ENCODE peak calls at places on chromosomes 13 and 19, in nine cellular contexts. M, B, P, N, K, T, Y, U and Z are unnamed samples.

GRCh38 chr13:78601886-78602560 is 1.3 kb downstream of the POU4F1 start:
- DNase-seq in M (no peak), B (no peak), P (no peak), N (no peak), K (no peak), T (no peak), Y (no peak), U (no peak), Z (no peak)

GRCh38 chr19:1237754-1238372 is at the start of gene CBARP:
- DNase-seq in M (no peak), B (no peak), P (no peak), N (peak; percentile 54), K (peak; percentile 44), T (no peak), Y (no peak), U (no peak), Z (peak; percentile 74)

GRCh38 chr13:35789335-35790166 is 313.1 kb upstream of the MAB21L1 start:
- DNase-seq in M (peak; percentile 51), B (peak; percentile 61), P (no peak), N (no peak), K (no peak), T (no peak), Y (no peak), U (no peak), Z (peak; percentile 24)

GRCh38 chr13:27980280-27980998 is 8.1 kb downstream of the URAD start:
- DNase-seq in M (no peak), B (no peak), P (no peak), N (peak; percentile 76), K (no peak), T (no peak), Y (no peak), U (no peak), Z (no peak)

GRCh38 chr19:16051254-16052025 is 24.9 kb upstream of the TPM4 start:
- DNase-seq in M (peak; percentile 63), B (no peak), P (no peak), N (peak; percentile 45), K (no peak), T (no peak), Y (no peak), U (no peak), Z (peak; percentile 41)

GRCh38 chr19:10701955-10702307 is 692 bp downstream of the QTRT1 start:
- DNase-seq in M (peak; percentile 92), B (no peak), P (no peak), N (no peak), K (no peak), T (no peak), Y (no peak), U (no peak), Z (peak; percentile 59)

GRCh38 chr19:54183431-54183830 is 5.9 kb downstream of the MBOAT7 start:
- DNase-seq in M (no peak), B (no peak), P (no peak), N (no peak), K (no peak), T (no peak), Y (no peak), U (no peak), Z (no peak)

GRCh38 chr19:11736696-11737095 is 2.0 kb downstream of the ZNF823 start:
- DNase-seq in M (peak; percentile 99), B (peak; percentile 33), P (peak; percentile 22), N (peak; percentile 50), K (peak; percentile 19), T (peak; percentile 40), Y (no peak), U (no peak), Z (peak; percentile 56)

GRCh38 chr19:16202320-16203255 is 4.9 kb downstream of the AP1M1 start:
- DNase-seq in M (no peak), B (no peak), P (no peak), N (peak; percentile 30), K (no peak), T (no peak), Y (no peak), U (no peak), Z (no peak)

GRCh38 chr13:20997301-20998061 is 63.9 kb downstream of the LATS2 start:
- DNase-seq in M (no peak), B (peak; percentile 98), P (peak; percentile 30), N (no peak), K (no peak), T (no peak), Y (no peak), U (no peak), Z (peak; percentile 10)

GRCh38 chr13:114145722-114146121 is 13.3 kb upstream of the RASA3 start:
- DNase-seq in M (no peak), B (no peak), P (no peak), N (peak; percentile 39), K (no peak), T (no peak), Y (no peak), U (no peak), Z (no peak)

GRCh38 chr13:79477968-79478367 is 3.0 kb upstream of the NDFIP2 start:
- DNase-seq in M (no peak), B (no peak), P (no peak), N (no peak), K (no peak), T (no peak), Y (no peak), U (no peak), Z (no peak)

GRCh38 chr19:33000510-33000909 is 28.5 kb downstream of the FAAP24 start:
- DNase-seq in M (no peak), B (no peak), P (no peak), N (no peak), K (no peak), T (no peak), Y (no peak), U (no peak), Z (no peak)

GRCh38 chr13:41465215-41465907 is 8.0 kb downstream of the RGCC start:
- DNase-seq in M (peak; percentile 93), B (peak; percentile 94), P (peak; percentile 74), N (peak; percentile 95), K (no peak), T (peak; percentile 88), Y (no peak), U (peak; percentile 24), Z (peak; percentile 67)
- TF ChIP-seq POLR2A in M (no peak), B (no peak), P (no peak), N (no peak), K (no peak), T (peak; percentile 81), Y (no peak), U (no peak), Z (no peak)

DNA sequence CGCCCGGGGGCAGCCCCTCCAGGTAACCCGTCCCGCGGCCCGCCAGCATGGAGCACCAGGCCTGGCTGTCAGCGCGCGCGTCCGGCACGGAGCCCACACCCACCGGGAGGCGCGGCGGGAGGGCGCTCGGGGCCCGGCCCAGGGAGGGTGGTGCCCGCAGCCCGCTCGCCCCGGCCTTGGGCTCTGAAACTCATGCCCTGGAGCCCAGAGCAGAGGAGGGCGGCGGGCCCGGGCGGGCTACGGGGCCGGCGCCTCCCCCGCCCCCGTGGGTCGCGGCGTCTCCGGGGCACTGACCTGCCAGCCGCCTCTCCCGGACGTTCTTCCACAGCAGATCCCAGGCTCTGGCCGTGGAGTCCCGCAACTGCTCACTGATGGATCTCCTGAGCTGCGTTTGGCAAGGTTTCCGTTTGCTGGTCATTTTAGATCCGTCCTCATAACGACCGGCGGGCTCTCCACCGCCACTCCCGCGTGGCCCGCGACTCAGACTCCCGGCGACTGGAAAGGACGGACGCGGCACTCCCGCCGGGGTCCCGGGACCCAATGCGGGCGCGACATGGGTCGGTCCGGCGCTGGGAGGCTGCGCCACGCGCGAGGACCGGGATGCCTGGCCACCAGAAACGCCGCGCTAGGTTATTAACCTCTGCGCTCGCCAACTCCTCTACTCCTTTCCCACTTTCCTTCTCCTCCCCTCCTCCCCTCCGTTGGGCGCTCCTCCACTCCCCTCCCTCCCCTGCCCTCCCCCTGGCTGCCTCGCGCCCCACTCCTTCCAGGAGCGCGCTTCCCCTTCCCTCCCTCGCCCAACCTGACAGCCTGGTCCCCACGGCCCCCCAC is 64.7 kb upstream of the STARD13 start:
- DNase-seq in M (no peak), B (peak; percentile 39), P (peak; percentile 26), N (peak; percentile 54), K (peak; percentile 70), T (no peak), Y (peak; percentile 41), U (no peak), Z (peak; percentile 36)
- TF ChIP-seq POLR2A in M (no peak), B (no peak), P (no peak), N (no peak), K (peak; percentile 20), T (no peak), Y (peak; percentile 37), U (peak; percentile 45), Z (no peak)

DNA sequence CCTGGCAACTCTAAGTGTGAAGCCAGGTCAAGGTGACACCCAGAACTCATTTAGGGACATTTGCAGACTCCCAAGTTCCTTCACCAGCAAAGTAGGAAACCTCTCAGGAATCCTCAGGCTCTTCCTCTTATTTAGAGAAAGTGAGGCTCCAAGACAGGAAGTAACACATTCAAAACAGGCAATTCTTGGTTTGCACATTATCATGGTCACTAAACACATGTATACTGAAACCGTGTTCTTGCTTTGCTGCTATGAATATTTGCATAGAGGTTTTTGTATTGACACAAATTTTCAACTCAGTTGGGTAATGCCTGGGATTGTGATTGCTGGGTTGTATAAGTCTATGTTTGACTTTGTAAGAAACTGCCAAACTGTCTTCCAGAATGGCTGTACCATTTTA is 13.2 kb upstream of the URI1 start:
- DNase-seq in M (no peak), B (no peak), P (no peak), N (no peak), K (no peak), T (peak; percentile 72), Y (no peak), U (no peak), Z (no peak)
- TF ChIP-seq POLR2A in M (no peak), B (no peak), P (no peak), N (no peak), K (no peak), T (no peak), Y (no peak), U (no peak), Z (no peak)

GRCh38 chr19:2548966-2549365 is 73.0 kb downstream of the GADD45B start:
- DNase-seq in M (no peak), B (no peak), P (no peak), N (no peak), K (no peak), T (no peak), Y (no peak), U (no peak), Z (no peak)
- TF ChIP-seq POLR2A in M (no peak), B (no peak), P (no peak), N (no peak), K (no peak), T (no peak), Y (no peak), U (no peak), Z (no peak)

GRCh38 chr19:18007939-18008673 is at the start of gene ARRDC2:
- DNase-seq in M (peak; percentile 60), B (peak; percentile 87), P (peak; percentile 97), N (peak; percentile 97), K (peak; percentile 89), T (no peak), Y (peak; percentile 92), U (peak; percentile 75), Z (peak; percentile 88)

GRCh38 chr19:18008814-18009213 is 844 bp downstream of the ARRDC2 start:
- DNase-seq in M (no peak), B (no peak), P (no peak), N (no peak), K (no peak), T (no peak), Y (no peak), U (no peak), Z (no peak)

GRCh38 chr19:18007605-18007938 is 398 bp upstream of the ARRDC2 start:
- DNase-seq in M (no peak), B (no peak), P (no peak), N (no peak), K (no peak), T (no peak), Y (no peak), U (no peak), Z (no peak)

GRCh38 chr19:18009412-18010066 is 1.6 kb downstream of the ARRDC2 start:
- DNase-seq in M (peak; percentile 44), B (peak; percentile 17), P (peak; percentile 63), N (no peak), K (no peak), T (no peak), Y (no peak), U (no peak), Z (no peak)

GRCh38 chr19:18006895-18007604 is 920 bp upstream of the ARRDC2 start:
- DNase-seq in M (peak; percentile 77), B (peak; percentile 62), P (peak; percentile 95), N (peak; percentile 92), K (peak; percentile 76), T (no peak), Y (peak; percentile 84), U (no peak), Z (peak; percentile 89)
- TF ChIP-seq POLR2A in M (no peak), B (peak; percentile 54), P (no peak), N (peak; percentile 17), K (peak; percentile 38), T (no peak), Y (peak; percentile 91), U (no peak), Z (no peak)